ENCODE peak calls at places on chromosomes 4 and X, in ten cellular contexts. Y is left cardiac atrium; C is PC-3; Z is stimulated activated effector memory CD8-positive, alpha-beta T cell treated with anti-CD3 and anti-CD28 coated beads, Interleukin-12 subunit alpha, Interleukin-12 subunit beta, amount 100 ng/mL, for 72 hours; M is WTC11; H is stimulated activated naive CD8-positive, alpha-beta T cell treated with anti-CD3 and anti-CD28 coated beads, Interleukin-15, amount 100 ng/mL, for 72 hours; J is right cardiac atrium; F is activated naive CD4-positive, alpha-beta T cell treated with anti-CD3 and anti-CD28 coated beads, Interleukin-2, amount 50 U/mL, for 72 hours; K is activated CD4-positive, alpha-beta T cell treated with anti-CD3 and anti-CD28 coated beads for 36 hours; D is left lobe of liver. V is an unnamed sample.

GRCh38 chr4:42391981-42392380 is 5.3 kb upstream of the SHISA3 start:
- ATAC-seq in Y (peak), C (peak), Z (peak), M (no peak), H (no peak), J (peak), F (no peak), K (no peak), D (no peak), V (peak)

GRCh38 chr4:114386637-114387233 is 211.9 kb upstream of the UGT8 start:
- ATAC-seq in Y (no peak), C (peak), Z (no peak), M (no peak), H (no peak), J (no peak), F (no peak), K (no peak), D (peak), V (no peak)

GRCh38 chr4:94591289-94591688 is 139.5 kb downstream of the PDLIM5 start:
- ATAC-seq in Y (peak), C (no peak), Z (no peak), M (no peak), H (no peak), J (peak), F (no peak), K (no peak), D (no peak), V (no peak)

GRCh38 chr4:25013756-25014737 is 16.7 kb downstream of the LGI2 start:
- ATAC-seq in Y (peak), C (no peak), Z (no peak), M (no peak), H (no peak), J (no peak), F (no peak), K (no peak), D (no peak), V (no peak)

GRCh38 chr4:151851354-151851753 is 90.5 kb upstream of the GATB start:
- ATAC-seq in Y (no peak), C (no peak), Z (no peak), M (no peak), H (no peak), J (no peak), F (no peak), K (no peak), D (no peak), V (no peak)

GRCh38 chr4:2303121-2303685 is 41.3 kb upstream of the MXD4 start:
- ATAC-seq in Y (no peak), C (no peak), Z (no peak), M (no peak), H (peak), J (no peak), F (no peak), K (no peak), D (no peak), V (no peak)

GRCh38 chr4:52711834-52712171 is 39.4 kb downstream of the ERVMER34-1 start:
- ATAC-seq in Y (no peak), C (peak), Z (no peak), M (peak), H (peak), J (peak), F (no peak), K (peak), D (no peak), V (no peak)

GRCh38 chrX:56803849-56804681 is 75.0 kb downstream of the NBDY start:
- ATAC-seq in Y (no peak), C (no peak), Z (no peak), M (peak), H (no peak), J (no peak), F (no peak), K (no peak), D (no peak), V (no peak)

GRCh38 chrX:155997436-155997835 is at the start of gene IL9R:
- ATAC-seq in Y (no peak), C (no peak), Z (peak), M (no peak), H (peak), J (no peak), F (peak), K (peak), D (no peak), V (peak)

GRCh38 chrX:17405225-17405969 is 30.4 kb downstream of the NHS start:
- ATAC-seq in Y (no peak), C (peak), Z (no peak), M (no peak), H (no peak), J (no peak), F (no peak), K (no peak), D (no peak), V (no peak)

GRCh38 chr4:20629180-20630115 is 70.8 kb upstream of the PACRGL start:
- ATAC-seq in Y (no peak), C (no peak), Z (no peak), M (peak), H (peak), J (no peak), F (no peak), K (no peak), D (no peak), V (no peak)

GRCh38 chr4:159175989-159176375 is 73.1 kb downstream of the RAPGEF2 start:
- ATAC-seq in Y (peak), C (peak), Z (no peak), M (peak), H (peak), J (peak), F (peak), K (no peak), D (peak), V (no peak)

GRCh38 chr4:185656467-185656890 is 121.2 kb upstream of the PDLIM3 start:
- ATAC-seq in Y (peak), C (peak), Z (no peak), M (peak), H (no peak), J (peak), F (no peak), K (no peak), D (peak), V (no peak)

GRCh38 chr4:166044871-166045270 is 171.8 kb downstream of the TLL1 start:
- ATAC-seq in Y (no peak), C (peak), Z (no peak), M (no peak), H (no peak), J (no peak), F (no peak), K (no peak), D (no peak), V (peak)

GRCh38 chrX:46587753-46588171 is 14.2 kb downstream of the CHST7 start:
- ATAC-seq in Y (peak), C (no peak), Z (no peak), M (peak), H (no peak), J (peak), F (peak), K (no peak), D (peak), V (peak)

GRCh38 chrX:15158736-15159406 is 111.0 kb downstream of the ASB9 start:
- ATAC-seq in Y (no peak), C (peak), Z (peak), M (no peak), H (peak), J (no peak), F (peak), K (peak), D (no peak), V (peak)

GRCh38 chr4:83240379-83240875 is 44.2 kb downstream of the COQ2 start:
- ATAC-seq in Y (peak), C (no peak), Z (no peak), M (no peak), H (no peak), J (no peak), F (no peak), K (no peak), D (no peak), V (no peak)

GRCh38 chr4:141346144-141346543 is 125.4 kb downstream of the ZNF330 start:
- ATAC-seq in Y (peak), C (peak), Z (no peak), M (peak), H (no peak), J (peak), F (no peak), K (no peak), D (peak), V (no peak)

GRCh38 chrX:9943420-9943819 is 23.7 kb upstream of the CLDN34 start:
- ATAC-seq in Y (no peak), C (no peak), Z (peak), M (no peak), H (peak), J (no peak), F (no peak), K (no peak), D (no peak), V (no peak)

GRCh38 chrX:70455366-70456202 is 10.9 kb downstream of the DLG3 start:
- ATAC-seq in Y (peak), C (peak), Z (no peak), M (peak), H (peak), J (peak), F (peak), K (peak), D (no peak), V (peak)

GRCh38 chr4:165118256-165118909 is 5.7 kb upstream of the TMEM192 start:
- ATAC-seq in Y (no peak), C (no peak), Z (no peak), M (no peak), H (peak), J (no peak), F (no peak), K (no peak), D (no peak), V (no peak)

GRCh38 chr4:150950657-150951056 is 64.4 kb downstream of the LRBA start:
- ATAC-seq in Y (peak), C (no peak), Z (no peak), M (no peak), H (no peak), J (peak), F (no peak), K (no peak), D (peak), V (no peak)

GRCh38 chr4:94577136-94577535 is 125.4 kb downstream of the PDLIM5 start:
- ATAC-seq in Y (peak), C (no peak), Z (no peak), M (peak), H (no peak), J (peak), F (no peak), K (no peak), D (peak), V (no peak)

GRCh38 chrX:47091149-47091775 is 13.0 kb downstream of the RGN start:
- ATAC-seq in Y (no peak), C (no peak), Z (peak), M (no peak), H (peak), J (no peak), F (peak), K (peak), D (no peak), V (peak)

GRCh38 chr4:75889537-75890199 is 12.6 kb downstream of the PPEF2 start:
- ATAC-seq in Y (no peak), C (no peak), Z (no peak), M (no peak), H (no peak), J (no peak), F (no peak), K (no peak), D (no peak), V (no peak)

GRCh38 chr4:185920171-185920570 is 108.2 kb upstream of the SORBS2 start:
- ATAC-seq in Y (no peak), C (peak), Z (no peak), M (no peak), H (no peak), J (no peak), F (no peak), K (no peak), D (no peak), V (no peak)

GRCh38 chr4:139875456-139875855 is 209.8 kb downstream of the MGST2 start:
- ATAC-seq in Y (no peak), C (no peak), Z (no peak), M (peak), H (no peak), J (no peak), F (no peak), K (no peak), D (no peak), V (no peak)